ENCODE peak calls at places on chromosomes 5 and 9, in six cellular contexts. P, E, R, Y, D and Q are unnamed samples. For H3K4me1, the result is how much of the 10 kb centered on the place peaks cover.

GRCh38 chr9:114385412-114386181 is 2.2 kb downstream of the AKNA start:
- DNase-seq in R (peak), P (peak), Y (peak), E (peak), D (peak), Q (peak)

GRCh38 chr9:124513374-124513994 is 6.3 kb upstream of the NR5A1 start:
- DNase-seq in P (no peak), Y (no peak), R (peak), D (no peak), E (no peak), Q (no peak)

GRCh38 chr5:123441408-123441807 is 18.2 kb upstream of the CEP120 start:
- DNase-seq in E (no peak), P (no peak), D (no peak), R (no peak), Y (no peak), Q (no peak)

GRCh38 chr9:70405808-70406445 is 8.5 kb downstream of the KLF9 start:
- DNase-seq in R (no peak), Y (no peak), D (no peak), E (no peak), P (peak), Q (no peak)

GRCh38 chr9:114092336-114092735 is 6.8 kb downstream of the KIF12 start:
- DNase-seq in R (no peak), P (no peak), E (no peak), D (no peak), Y (no peak), Q (no peak)

GRCh38 chr9:110464321-110464720 is 115.2 kb downstream of the SVEP1 start:
- DNase-seq in R (no peak), P (no peak), Y (no peak), D (peak), E (no peak), Q (no peak)

GRCh38 chr9:116594552-116594951 is 92.6 kb upstream of the TRIM32 start:
- DNase-seq in E (no peak), R (peak), P (peak), Y (peak), D (no peak), Q (no peak)

GRCh38 chr5:45252991-45253390 is 443.2 kb downstream of the HCN1 start:
- DNase-seq in E (no peak), P (no peak), Y (no peak), R (no peak), D (no peak), Q (no peak)

GRCh38 chr9:88378317-88378716 is 9.9 kb upstream of the SPIN1 start:
- DNase-seq in R (no peak), P (no peak), Y (no peak), E (no peak), D (no peak), Q (no peak)

GRCh38 chr9:69168709-69169217 is 5.3 kb upstream of the TJP2 start:
- DNase-seq in R (peak), Y (no peak), D (peak), E (no peak), P (peak), Q (no peak)

GRCh38 chr5:75275736-75276135 is 39.1 kb upstream of the ANKRD31 start:
- DNase-seq in R (no peak), Y (no peak), P (no peak), E (no peak), D (no peak), Q (no peak)

GRCh38 chr9:103139891-103140290 is 144.8 kb downstream of the CYLC2 start:
- DNase-seq in R (no peak), E (no peak), D (no peak), Y (no peak), P (no peak), Q (no peak)

GRCh38 chr5:344668-345067 is 23.2 kb downstream of the AHRR start:
- DNase-seq in P (no peak), E (no peak), D (no peak), R (no peak), Y (no peak), Q (no peak)

GRCh38 chr5:14449052-14449661 is 132.4 kb upstream of the OTULINL start:
- DNase-seq in R (no peak), D (no peak), P (peak), Y (peak), E (no peak), Q (no peak)

GRCh38 chr5:160434022-160434531 is 12.4 kb downstream of the PTTG1 start:
- DNase-seq in E (no peak), Y (no peak), D (no peak), P (peak), R (no peak), Q (no peak)

GRCh38 chr5:147234825-147235635 is at the start of gene STK32A:
- DNase-seq in Y (peak), P (peak), D (peak), E (peak), R (peak), Q (peak)

GRCh38 chr5:158807947-158808346 is 291.8 kb downstream of the EBF1 start:
- DNase-seq in R (no peak), D (no peak), P (no peak), E (no peak), Y (no peak), Q (no peak)

GRCh38 chr5:11292648-11293356 is 531.8 kb upstream of the DAP start:
- DNase-seq in E (no peak), R (no peak), P (no peak), D (no peak), Y (no peak), Q (no peak)

GRCh38 chr5:110441035-110441434 is 285.4 kb downstream of the TMEM232 start:
- DNase-seq in Y (no peak), E (no peak), P (peak), D (peak), R (no peak), Q (no peak)

GRCh38 chr9:109033941-109034700 is 20.8 kb upstream of the CTNNAL1 start:
- DNase-seq in Y (no peak), E (no peak), D (no peak), R (no peak), P (peak), Q (no peak)

GRCh38 chr5:160318409-160318808 is 6.0 kb upstream of the CCNJL start:
- DNase-seq in Y (no peak), R (no peak), P (no peak), D (no peak), E (no peak), Q (no peak)

GRCh38 chr5:181047288-181047687 is 7.2 kb downstream of the BTNL9 start:
- DNase-seq in D (no peak), P (no peak), E (no peak), R (no peak), Y (no peak), Q (no peak)

GRCh38 chr9:109953813-109954489 is 174.0 kb downstream of the PALM2AKAP2 start:
- DNase-seq in P (no peak), Y (no peak), R (no peak), D (no peak), E (no peak), Q (no peak)

GRCh38 chr9:37984672-37985611 is 81.0 kb upstream of the SLC25A51 start:
- DNase-seq in E (peak), Y (peak), P (peak), R (peak), D (no peak), Q (no peak)

GRCh38 chr5:5422819-5423515 is 490 bp downstream of the ICE1 start:
- DNase-seq in E (no peak), D (no peak), Y (no peak), P (no peak), R (no peak), Q (no peak)

GRCh38 chr5:170353011-170353890 is 35.9 kb downstream of the KCNMB1 start:
- DNase-seq in D (no peak), E (no peak), Y (no peak), R (no peak), P (no peak), Q (no peak)

DNA sequence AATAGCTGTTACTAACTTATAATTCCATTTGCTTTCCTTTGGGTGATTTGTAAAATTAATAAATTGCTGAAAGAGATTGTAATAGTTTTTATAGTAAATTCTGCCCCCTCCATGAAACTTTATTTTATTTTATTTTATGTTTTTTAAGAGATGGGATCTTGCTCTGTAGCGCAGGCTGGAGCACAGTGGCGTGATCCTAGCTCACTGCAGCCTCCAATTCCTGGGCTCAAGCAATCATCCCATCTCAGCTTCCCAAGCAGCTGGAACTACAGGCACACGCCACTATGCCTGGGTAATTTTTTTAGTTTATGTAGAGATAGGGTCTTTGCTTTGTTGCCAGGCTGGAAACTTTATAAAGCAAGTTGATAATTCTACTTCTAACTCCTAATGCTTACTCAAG is 395 bp downstream of the IL33 start:
- DNase-seq in E (no peak), Y (no peak), D (no peak), P (no peak), R (no peak), Q (no peak)
- TF ChIP-seq CTCF in E (no peak), Y (no peak), D (no peak), P (no peak), R (no peak), Q (no peak)

GRCh38 chr9:2833096-2833495 is 10.8 kb downstream of the PUM3 start:
- DNase-seq in D (no peak), Y (no peak), E (no peak), R (no peak), P (no peak), Q (no peak)

GRCh38 chr9:2838356-2838983 is 5.4 kb downstream of the PUM3 start:
- DNase-seq in P (no peak), Y (no peak), R (no peak), D (no peak), E (no peak), Q (no peak)

GRCh38 chr9:2837915-2838314 is 6.0 kb downstream of the PUM3 start:
- DNase-seq in P (no peak), Y (no peak), E (no peak), R (no peak), D (no peak), Q (no peak)

DNA sequence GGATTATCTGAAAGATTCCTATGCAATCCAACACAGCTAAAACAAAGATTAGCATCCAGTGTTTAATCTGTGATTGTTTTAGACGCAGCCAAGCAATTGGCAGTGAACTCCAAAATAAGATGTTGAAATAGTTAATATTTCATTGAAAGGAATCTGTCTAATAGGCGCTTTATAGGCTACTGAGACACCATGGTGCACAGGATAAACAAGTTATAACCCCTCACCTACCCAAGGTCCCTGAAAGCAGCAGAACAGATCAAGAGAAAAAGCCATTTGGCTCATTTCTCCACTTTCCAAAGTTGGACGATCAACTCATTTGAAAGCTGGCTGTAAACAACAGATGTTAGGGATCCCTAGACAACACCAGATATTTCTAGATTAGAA is 4.9 kb downstream of the PUM3 start:
- DNase-seq in E (no peak), R (no peak), D (no peak), P (no peak), Y (no peak), Q (no peak)
- H3K4me3 ChIP-seq in E (peak), R (no peak), D (no peak), P (no peak), Y (peak), Q (no peak)

GRCh38 chr5:150135557-150135956 is 20.1 kb downstream of the PDGFRB start:
- DNase-seq in E (no peak), Y (no peak), R (no peak), P (no peak), D (no peak), Q (no peak)
- H3K4me1 ChIP-seq in E (under half), Y (under half), R (under half), P (half or more), D (under half), Q (under half)

GRCh38 chr9:31799953-31800609 is 584.4 kb upstream of the ACO1 start:
- DNase-seq in R (no peak), Y (no peak), E (no peak), D (peak), P (peak), Q (no peak)
- TF ChIP-seq CTCF in R (peak), Y (peak), E (peak), D (peak), P (peak), Q (peak)

DNA sequence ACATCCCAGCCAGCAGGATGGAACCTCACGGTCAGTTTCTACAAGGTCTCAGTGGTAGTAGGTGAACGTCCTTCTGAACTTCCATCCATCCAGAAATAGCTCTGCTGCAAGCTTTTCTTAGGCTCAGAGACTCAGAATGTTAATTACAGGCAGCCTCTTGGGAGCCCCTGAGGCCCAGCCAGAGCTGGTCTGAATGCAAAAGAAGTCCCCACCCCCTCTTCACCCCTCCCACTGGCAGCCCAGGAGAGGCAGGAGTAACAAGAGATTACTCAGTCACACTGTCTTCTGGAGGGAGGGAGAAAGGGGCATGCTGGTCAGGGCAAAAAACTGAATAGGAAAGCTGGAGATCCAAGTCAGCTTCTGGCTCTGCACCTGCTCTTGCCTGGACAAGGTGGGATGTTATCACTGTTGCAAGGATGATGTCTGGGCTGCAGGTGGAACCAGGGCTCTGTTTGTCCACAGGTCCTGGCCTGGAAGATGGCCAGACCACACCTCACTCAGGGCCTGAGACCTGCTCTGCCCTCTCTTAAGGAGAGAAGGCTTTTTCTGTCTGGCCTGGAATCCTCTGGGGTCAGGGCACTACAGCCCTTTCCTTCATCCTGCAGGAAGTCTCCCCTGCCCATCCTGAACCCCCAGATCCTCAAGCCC is 9.1 kb downstream of the ENHO start:
- DNase-seq in R (no peak), D (no peak), E (no peak), Y (no peak), P (no peak), Q (no peak)
- H3K4me3 ChIP-seq in R (no peak), D (no peak), E (no peak), Y (no peak), P (no peak), Q (no peak)

GRCh38 chr5:132444061-132444460 is 46.5 kb downstream of the IRF1 start:
- DNase-seq in R (no peak), P (no peak), E (no peak), Y (no peak), D (no peak), Q (no peak)
- H3K4me1 ChIP-seq in R (under half), P (under half), E (under half), Y (under half), D (under half), Q (under half)

DNA sequence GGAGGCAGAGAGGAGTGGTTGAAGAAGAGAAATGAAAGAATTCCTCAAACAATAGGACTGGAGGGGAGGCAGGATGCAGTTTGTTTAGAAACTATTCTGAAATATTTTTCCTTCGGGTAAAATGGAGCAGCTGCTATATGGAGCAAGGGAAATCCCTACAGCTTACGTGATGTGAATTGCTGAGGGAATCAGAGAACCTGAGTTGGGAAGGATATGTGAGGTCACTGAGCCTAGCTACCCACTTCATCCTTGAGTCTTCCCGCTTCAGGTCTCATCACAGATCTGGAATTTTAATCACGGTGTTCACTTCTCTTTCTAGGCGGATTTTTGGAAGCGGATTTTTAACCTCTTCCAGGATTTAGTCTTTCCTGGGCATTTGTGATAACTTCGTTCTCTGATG is 204.3 kb downstream of the ERCC6L2 start:
- DNase-seq in R (no peak), Y (no peak), D (no peak), E (no peak), P (no peak), Q (no peak)
- TF ChIP-seq CTCF in R (no peak), Y (no peak), D (no peak), E (no peak), P (no peak), Q (no peak)

GRCh38 chr9:18238254-18238653 is 235.7 kb upstream of the ADAMTSL1 start:
- DNase-seq in E (no peak), Y (no peak), R (no peak), D (no peak), P (peak), Q (no peak)
- H3K4me3 ChIP-seq in E (no peak), Y (no peak), R (no peak), D (no peak), P (peak), Q (no peak)

GRCh38 chr5:132230871-132231270 is 3.2 kb upstream of the P4HA2 start:
- DNase-seq in D (no peak), R (no peak), Y (no peak), P (no peak), E (no peak), Q (no peak)
- H3K4me1 ChIP-seq in D (under half), R (under half), Y (under half), P (under half), E (under half), Q (under half)

GRCh38 chr5:167217097-167217743 is 1074.2 kb upstream of the WWC1 start:
- DNase-seq in R (no peak), Y (no peak), D (no peak), P (no peak), E (no peak), Q (no peak)
- TF ChIP-seq CTCF in R (no peak), Y (no peak), D (no peak), P (no peak), E (no peak), Q (no peak)